ENCODE peak calls at places on chromosomes 16 and 17, in four cellular contexts. D is SJSA1, Y is left ventricle myocardium inferior, C is mesendoderm. J is an unnamed sample.
A peak's percentile ranks its signal among the peaks of the same experiment; 100 is the strongest.

GRCh38 chr16:13997933-13998332 is 73.2 kb upstream of the MRTFB start:
- DNase-seq in D (no peak), C (no peak), Y (no peak), J (no peak)

GRCh38 chr16:85651822-85652430 is 36.8 kb downstream of the GINS2 start:
- DNase-seq in Y (no peak), C (no peak), D (no peak), J (no peak)

GRCh38 chr16:50007744-50008143 is 17.3 kb upstream of the CNEP1R1 start:
- DNase-seq in D (no peak), Y (no peak), C (no peak), J (no peak)

GRCh38 chr16:81723098-81723723 is 55.9 kb upstream of the PLCG2 start:
- DNase-seq in C (peak; percentile 87), Y (no peak), D (peak; percentile 78), J (no peak)

GRCh38 chr16:78731785-78732184 is 632.3 kb downstream of the WWOX start:
- DNase-seq in D (no peak), C (no peak), Y (no peak), J (no peak)

GRCh38 chr17:77460514-77461046 is 319.8 kb downstream of the SEC14L1 start:
- DNase-seq in C (peak; percentile 57), D (no peak), Y (no peak), J (no peak)

GRCh38 chr17:51035436-51035835 is 85.2 kb downstream of the SPAG9 start:
- DNase-seq in D (peak; percentile 65), Y (no peak), C (peak; percentile 83), J (no peak)

GRCh38 chr17:43438626-43439529 is 40.1 kb downstream of the ARL4D start:
- DNase-seq in D (no peak), Y (no peak), C (peak; percentile 92), J (no peak)

GRCh38 chr16:10558746-10559641 is 21.4 kb downstream of the EMP2 start:
- DNase-seq in Y (peak; percentile 77), D (peak; percentile 11), C (no peak), J (no peak)

GRCh38 chr16:2194852-2195315 is 1.5 kb downstream of the CASKIN1 start:
- DNase-seq in Y (no peak), D (no peak), C (peak; percentile 87), J (peak; percentile 29)

GRCh38 chr17:66620528-66620927 is 214.4 kb upstream of the CACNG5 start:
- DNase-seq in Y (no peak), D (no peak), C (no peak), J (no peak)

GRCh38 chr16:30747331-30747730 is 894 bp upstream of the PHKG2 start:
- DNase-seq in D (peak; percentile 21), C (no peak), Y (no peak), J (no peak)

GRCh38 chr16:2992383-2993081 is 12.3 kb upstream of the PKMYT1 start:
- DNase-seq in Y (no peak), D (no peak), C (no peak), J (no peak)

GRCh38 chr17:83142619-83143018 is 63.2 kb downstream of the METRNL start:
- DNase-seq in C (no peak), D (no peak), Y (no peak), J (no peak)

GRCh38 chr17:72985882-72986720 is 106.4 kb downstream of the SLC39A11 start:
- DNase-seq in C (peak; percentile 81), Y (peak; percentile 44), D (peak; percentile 42), J (no peak)

GRCh38 chr16:69110406-69110805 is 5.0 kb downstream of the HAS3 start:
- DNase-seq in C (no peak), Y (no peak), D (no peak), J (no peak)

GRCh38 chr16:69108069-69108904 is 2.8 kb downstream of the HAS3 start:
- DNase-seq in C (peak; percentile 81), Y (no peak), D (no peak), J (no peak)

GRCh38 chr16:69107311-69107962 is 2.0 kb downstream of the HAS3 start:
- DNase-seq in C (peak; percentile 35), D (no peak), Y (peak; percentile 40), J (no peak)

GRCh38 chr16:69109486-69110270 is 4.2 kb downstream of the HAS3 start:
- DNase-seq in Y (no peak), D (no peak), C (no peak), J (no peak)

DNA sequence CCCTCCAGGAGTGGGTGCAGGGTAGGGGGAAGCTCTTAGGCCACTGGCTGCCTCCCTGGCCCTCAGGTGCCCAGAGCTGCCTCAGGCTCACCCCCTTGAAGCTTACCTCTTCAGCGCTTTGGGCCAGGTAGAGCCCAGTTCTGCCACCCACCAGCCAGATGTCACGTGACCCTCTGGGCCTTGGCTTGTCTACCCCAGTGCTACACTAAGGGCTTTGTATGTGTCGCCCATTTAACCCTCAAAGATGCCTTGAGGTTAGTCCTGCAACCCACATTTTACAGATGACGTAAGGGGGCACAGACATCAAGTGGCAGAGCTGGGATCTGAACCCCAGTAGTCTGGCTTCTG is 3.4 kb downstream of the HAS3 start:
- DNase-seq in D (no peak), Y (no peak), C (no peak), J (no peak)
- H3K27ac ChIP-seq in D (no peak overlapping the region), Y (no peak overlapping the region), C (no peak overlapping the region), J (no peak overlapping the region)

GRCh38 chr17:18254888-18255649 is 3.5 kb downstream of the FLII start:
- DNase-seq in D (no peak), Y (no peak), C (no peak), J (no peak)

GRCh38 chr17:18257268-18257681 is 1.3 kb downstream of the FLII start:
- DNase-seq in C (peak; percentile 68), Y (no peak), D (peak; percentile 12), J (peak; percentile 25)

GRCh38 chr17:18257747-18258355 is 687 bp downstream of the FLII start:
- DNase-seq in C (peak; percentile 84), Y (peak; percentile 81), D (peak; percentile 88), J (peak; percentile 27)

GRCh38 chr17:18256351-18256750 is 2.2 kb downstream of the FLII start:
- DNase-seq in C (no peak), D (no peak), Y (no peak), J (no peak)

DNA sequence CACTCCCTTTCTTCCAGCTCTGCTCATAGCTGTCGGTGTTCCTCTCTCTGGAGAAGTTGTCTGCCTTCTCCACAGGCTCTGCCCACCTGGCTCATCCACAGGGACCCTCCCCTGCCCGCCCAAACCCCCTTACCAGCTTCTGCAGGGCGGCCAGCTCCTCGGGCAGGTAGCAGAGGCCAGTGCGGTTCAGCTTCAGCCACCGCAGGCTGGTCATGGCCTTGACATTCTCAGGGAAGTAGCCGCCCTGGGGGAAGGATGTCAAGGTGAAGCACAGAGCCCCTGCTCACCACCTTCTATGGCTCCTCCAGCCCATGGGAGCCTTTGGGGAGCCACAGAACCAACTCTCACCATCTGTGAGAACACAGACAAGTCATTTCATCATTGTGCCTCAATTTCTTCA is 1.8 kb downstream of the FLII start:
- DNase-seq in Y (no peak), D (no peak), C (no peak), J (no peak)
- H3K4me3 ChIP-seq in Y (peak overlapping the region; percentile 99), D (peak overlapping the region; percentile 99), C (no peak overlapping the region), J (peak overlapping the region; percentile 89)

DNA sequence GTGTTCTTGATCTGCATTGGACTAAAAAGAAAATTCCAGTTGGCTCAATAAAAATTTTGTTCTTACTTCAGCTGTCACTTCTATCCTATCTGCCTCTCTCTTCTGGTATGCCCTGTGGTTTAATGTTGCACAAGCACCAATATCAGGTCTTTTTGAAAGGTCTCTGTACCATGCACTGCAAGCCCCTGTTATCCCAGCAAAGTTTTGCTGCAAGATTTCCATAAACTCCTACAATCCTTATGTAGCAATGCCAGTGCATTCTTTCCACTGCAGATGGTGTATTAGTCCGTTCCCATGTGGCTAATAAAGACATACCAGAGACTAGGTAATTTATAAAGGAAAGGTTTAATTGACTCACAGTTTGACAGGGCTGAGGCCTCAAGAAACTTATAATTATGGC is 201.7 kb downstream of the CDH11 start:
- DNase-seq in D (no peak), Y (no peak), C (no peak), J (no peak)
- H3K4me1 ChIP-seq in D (peaks cover 9% of the 10 kb centered on the region), Y (no peaks in the 10 kb centered on the region), C (no peaks in the 10 kb centered on the region), J (no peaks in the 10 kb centered on the region)

GRCh38 chr16:86994651-86995171 is 322.5 kb downstream of the C16orf95 start:
- DNase-seq in D (peak; percentile 87), C (no peak), Y (peak; percentile 47), J (no peak)
- H3K27ac ChIP-seq in D (peak overlapping the region; percentile 64), C (no peak overlapping the region), Y (no peak overlapping the region), J (no peak overlapping the region)

DNA sequence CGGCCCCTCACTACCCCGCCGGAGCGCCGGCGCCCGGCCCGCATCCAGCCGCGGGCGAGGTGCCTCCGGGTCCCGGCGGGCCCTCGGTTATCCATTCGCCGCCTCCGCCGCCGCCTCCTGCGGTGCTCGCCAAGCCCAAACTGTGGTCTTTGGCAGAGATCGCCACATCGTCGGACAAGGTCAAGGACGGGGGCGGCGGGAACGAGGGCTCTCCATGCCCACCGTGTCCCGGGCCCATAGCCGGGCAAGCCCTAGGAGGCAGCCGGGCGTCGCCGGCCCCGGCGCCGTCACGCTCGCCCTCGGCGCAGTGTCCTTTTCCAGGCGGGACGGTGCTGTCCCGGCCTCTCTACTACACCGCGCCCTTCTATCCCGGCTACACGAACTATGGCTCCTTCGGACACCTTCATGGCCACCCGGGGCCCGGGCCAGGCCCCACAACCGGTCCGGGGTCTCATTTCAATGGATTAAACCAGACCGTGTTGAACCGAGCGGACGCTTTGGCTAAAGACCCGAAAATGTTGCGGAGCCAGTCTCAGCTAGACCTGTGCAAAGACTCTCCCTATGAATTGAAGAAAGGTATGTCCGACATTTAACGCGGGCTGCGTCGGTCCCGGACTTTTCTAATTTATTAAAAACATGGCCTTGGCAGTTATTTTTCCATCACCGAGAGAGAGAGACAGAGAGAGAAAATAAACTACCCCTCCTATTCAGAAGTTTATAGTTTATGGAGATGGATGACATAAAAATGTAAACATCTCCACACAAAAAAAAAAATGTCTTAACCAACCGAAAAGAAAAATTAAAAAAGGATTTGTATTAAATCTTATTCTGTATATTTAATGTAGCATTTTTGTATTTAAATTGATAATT is 2.9 kb downstream of the IRX5 start:
- DNase-seq in C (peak; percentile 18), Y (no peak), D (no peak), J (no peak)
- H3K4me3 ChIP-seq in C (no peak overlapping the region), Y (peak overlapping the region; percentile 85), D (no peak overlapping the region), J (no peak overlapping the region)

GRCh38 chr17:76075364-76076099 is 951 bp downstream of the GALR2 start:
- DNase-seq in D (no peak), Y (no peak), C (peak; percentile 57), J (no peak)

GRCh38 chr17:76076100-76076764 is 1.7 kb downstream of the GALR2 start:
- DNase-seq in Y (no peak), D (no peak), C (no peak), J (no peak)

GRCh38 chr17:76072149-76072858 is at the start of gene SRP68:
- DNase-seq in C (peak; percentile 96), D (peak; percentile 91), Y (peak; percentile 91), J (peak; percentile 77)

GRCh38 chr17:76074390-76075363 is at the start of gene GALR2:
- DNase-seq in D (no peak), Y (no peak), C (no peak), J (no peak)

DNA sequence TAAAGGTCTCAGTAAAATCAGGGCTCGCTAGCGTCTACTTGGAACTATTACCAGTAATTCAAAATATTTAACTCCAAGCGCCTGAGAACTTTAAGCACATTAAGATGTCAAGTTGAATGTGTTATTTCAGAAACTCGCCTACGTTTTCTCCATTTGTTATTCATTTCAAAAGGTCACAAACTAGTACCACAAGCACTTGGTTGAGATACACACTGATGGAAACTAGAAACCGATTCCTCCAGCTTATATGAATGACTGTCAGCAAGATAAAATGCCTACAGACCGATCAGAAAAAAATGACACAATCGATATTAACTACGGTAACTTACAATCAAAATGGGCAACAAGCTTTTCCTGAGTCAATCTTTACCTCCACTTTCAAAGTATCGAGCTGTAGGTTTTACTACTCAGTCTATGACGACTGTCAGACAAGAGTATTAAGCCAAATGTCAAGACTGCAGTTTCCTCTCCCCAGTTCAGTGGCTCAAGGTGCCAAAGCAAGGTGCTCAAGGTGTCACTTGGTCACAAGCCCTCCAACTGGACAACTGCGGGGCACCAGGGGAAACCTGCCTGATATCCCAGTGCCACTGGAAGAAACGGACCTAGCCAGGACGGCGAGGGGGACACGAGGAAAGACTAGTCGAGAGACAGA is 694 bp downstream of the SRP68 start:
- DNase-seq in C (no peak), Y (no peak), D (no peak), J (no peak)
- H3K4me1 ChIP-seq in C (peaks cover 5% of the 10 kb centered on the region), Y (peaks cover 70% of the 10 kb centered on the region), D (peaks cover 29% of the 10 kb centered on the region), J (peaks cover 42% of the 10 kb centered on the region)

J was measured in effector memory CD4-positive, alpha-beta T cell.